ENCODE peak calls at places on chromosomes 5 and 9, in ten cellular contexts. P is GM13976; C is body of pancreas; Q is RPMI8226; U is mesendoderm; H is ureter; M is small intestine; S is non-pigmented ciliary epithelial cell; X is stimulated activated CD4-positive, alpha-beta T cell treated with anti-CD3 and anti-CD28 coated beads, Interleukin-4, amount 100 ng/mL, for 1 hour; Y is GM10248. I is an unnamed sample.
A peak's percentile ranks its signal among the peaks of the same experiment; 100 is the strongest.

GRCh38 chr5:84715686-84716085 is 331.0 kb upstream of the EDIL3 start:
- DNase-seq in S (no peak), X (no peak), Q (no peak), Y (no peak), P (no peak), U (no peak), M (no peak), C (no peak), H (no peak), I (no peak)

GRCh38 chr5:16857635-16858034 is 78.5 kb downstream of the MYO10 start:
- DNase-seq in Y (no peak), C (no peak), U (no peak), S (no peak), X (no peak), H (no peak), M (no peak), Q (no peak), P (no peak), I (no peak)

GRCh38 chr9:102832814-102833213 is 162.3 kb upstream of the CYLC2 start:
- DNase-seq in H (no peak), X (no peak), U (no peak), S (no peak), Q (no peak), P (no peak), M (no peak), C (no peak), Y (no peak), I (no peak)

GRCh38 chr5:119270955-119271757 is 84.7 kb upstream of the TNFAIP8 start:
- DNase-seq in M (no peak), Q (no peak), S (no peak), H (no peak), C (peak; percentile 57), Y (no peak), U (no peak), P (no peak), X (no peak), I (no peak)

GRCh38 chr5:76709762-76710161 is 6.2 kb upstream of the F2R start:
- DNase-seq in U (no peak), X (no peak), C (no peak), Q (no peak), H (no peak), P (no peak), S (no peak), M (no peak), Y (no peak), I (no peak)

GRCh38 chr5:129120158-129120581 is 25.6 kb downstream of the ISOC1 start:
- DNase-seq in Y (no peak), H (no peak), C (no peak), Q (no peak), X (no peak), U (no peak), S (no peak), M (no peak), P (no peak), I (no peak)

GRCh38 chr5:6353602-6354001 is 24.7 kb downstream of the MED10 start:
- DNase-seq in P (no peak), Y (no peak), U (no peak), S (no peak), Q (no peak), X (no peak), C (no peak), M (no peak), H (no peak), I (no peak)

GRCh38 chr9:5043381-5043780 is 58.3 kb downstream of the JAK2 start:
- DNase-seq in C (no peak), X (no peak), H (no peak), P (no peak), M (no peak), Q (no peak), U (no peak), S (no peak), Y (no peak), I (no peak)

GRCh38 chr9:99964336-99964735 is 57.9 kb downstream of the STX17 start:
- DNase-seq in S (no peak), X (no peak), C (no peak), Q (no peak), M (no peak), U (no peak), Y (no peak), H (no peak), P (no peak), I (no peak)

GRCh38 chr5:29170609-29171008 is 2022.9 kb upstream of the CDH6 start:
- DNase-seq in P (no peak), U (no peak), C (no peak), Q (no peak), Y (no peak), X (no peak), H (no peak), S (no peak), M (no peak), I (no peak)

GRCh38 chr5:34474573-34475021 is 181.5 kb upstream of the RAI14 start:
- DNase-seq in M (peak; percentile 63), Q (peak; percentile 35), Y (peak; percentile 58), U (peak; percentile 80), S (no peak), H (no peak), P (peak; percentile 58), X (no peak), C (peak; percentile 47), I (no peak)